ENCODE peak calls at places on chromosome 12, in ten cellular contexts. X, R, E, Z, M, Q, F, D, H and S are unnamed samples.

GRCh38 chr12:57753938-57754337 is 965 bp upstream of the MARCHF9 start:
- DNase-seq in X (no peak), R (no peak), E (no peak), Z (no peak), M (no peak), Q (no peak), F (no peak), D (no peak), H (no peak), S (no peak)

GRCh38 chr12:9810721-9811120 is 16.6 kb upstream of the KLRF1 start:
- DNase-seq in X (no peak), R (no peak), E (no peak), Z (no peak), M (no peak), Q (no peak), F (no peak), D (no peak), H (no peak), S (no peak)

GRCh38 chr12:108564724-108565123 is 2.3 kb downstream of the ISCU start:
- DNase-seq in X (no peak), R (no peak), E (no peak), Z (no peak), M (no peak), Q (no peak), F (no peak), D (no peak), H (no peak), S (no peak)

GRCh38 chr12:53223391-53224267 is 8.4 kb downstream of the RARG start:
- DNase-seq in X (peak; percentile 31), R (no peak), E (peak; percentile 79), Z (peak; percentile 46), M (peak; percentile 75), Q (no peak), F (no peak), D (no peak), H (no peak), S (no peak)

GRCh38 chr12:89346741-89347324 is 5.5 kb downstream of the DUSP6 start:
- DNase-seq in X (peak; percentile 28), R (no peak), E (peak; percentile 92), Z (peak; percentile 95), M (peak; percentile 70), Q (no peak), F (no peak), D (no peak), H (no peak), S (peak; percentile 3)

GRCh38 chr12:82440885-82441284 is 82.6 kb downstream of the METTL25 start:
- DNase-seq in X (no peak), R (no peak), E (no peak), Z (no peak), M (no peak), Q (no peak), F (no peak), D (no peak), H (no peak), S (no peak)

GRCh38 chr12:41419151-41419893 is 231.2 kb downstream of the PDZRN4 start:
- DNase-seq in X (no peak), R (no peak), E (no peak), Z (no peak), M (no peak), Q (no peak), F (no peak), D (no peak), H (no peak), S (no peak)

GRCh38 chr12:53078425-53079225 is 565 bp downstream of the SPRYD3 start:
- DNase-seq in X (no peak), R (no peak), E (no peak), Z (no peak), M (no peak), Q (no peak), F (peak; percentile 68), D (no peak), H (no peak), S (no peak)

GRCh38 chr12:4518106-4518728 is 20.5 kb upstream of the RAD51AP1 start:
- DNase-seq in X (no peak), R (no peak), E (peak; percentile 56), Z (no peak), M (no peak), Q (no peak), F (no peak), D (no peak), H (no peak), S (no peak)

GRCh38 chr12:77648716-77649115 is 182.0 kb upstream of the NAV3 start:
- DNase-seq in X (no peak), R (no peak), E (no peak), Z (no peak), M (no peak), Q (no peak), F (no peak), D (no peak), H (no peak), S (no peak)

GRCh38 chr12:93441111-93441616 is 583 bp downstream of the UBE2N start:
- DNase-seq in X (peak; percentile 4), R (peak; percentile 32), E (peak; percentile 21), Z (peak; percentile 31), M (peak; percentile 39), Q (peak; percentile 41), F (peak; percentile 68), D (no peak), H (peak; percentile 76), S (peak; percentile 59)

GRCh38 chr12:68222336-68222735 is 3.3 kb downstream of the IL26 start:
- DNase-seq in X (no peak), R (no peak), E (peak; percentile 76), Z (no peak), M (peak; percentile 42), Q (no peak), F (no peak), D (no peak), H (no peak), S (no peak)

GRCh38 chr12:25903603-25904245 is 54.8 kb upstream of the RASSF8 start:
- DNase-seq in X (no peak), R (no peak), E (peak; percentile 3), Z (no peak), M (no peak), Q (no peak), F (no peak), D (no peak), H (no peak), S (no peak)

GRCh38 chr12:121781751-121782615 is 11.5 kb downstream of the RHOF start:
- DNase-seq in X (no peak), R (no peak), E (no peak), Z (no peak), M (no peak), Q (peak; percentile 43), F (peak; percentile 48), D (no peak), H (no peak), S (peak; percentile 77)

GRCh38 chr12:56716458-56716857 is 8.6 kb downstream of the NACA start:
- DNase-seq in X (no peak), R (no peak), E (no peak), Z (no peak), M (no peak), Q (no peak), F (no peak), D (no peak), H (no peak), S (no peak)

GRCh38 chr12:56716933-56717880 is 7.9 kb downstream of the NACA start:
- DNase-seq in X (no peak), R (no peak), E (no peak), Z (no peak), M (no peak), Q (no peak), F (no peak), D (no peak), H (no peak), S (no peak)

GRCh38 chr12:56718167-56718566 is 6.9 kb downstream of the NACA start:
- DNase-seq in X (no peak), R (no peak), E (no peak), Z (no peak), M (no peak), Q (no peak), F (no peak), D (no peak), H (no peak), S (peak; percentile 37)

GRCh38 chr12:56714431-56714929 is 10.6 kb downstream of the NACA start:
- DNase-seq in X (no peak), R (no peak), E (no peak), Z (no peak), M (no peak), Q (no peak), F (no peak), D (no peak), H (no peak), S (no peak)

GRCh38 chr12:56715798-56716197 is 9.3 kb downstream of the NACA start:
- DNase-seq in X (no peak), R (no peak), E (no peak), Z (no peak), M (no peak), Q (no peak), F (no peak), D (no peak), H (no peak), S (no peak)
- H3K36me3 ChIP-seq in X (peaks cover 22% of the 10 kb centered on the region), R (peaks cover 12% of the 10 kb centered on the region), E (peaks cover 38% of the 10 kb centered on the region), Z (peaks cover 30% of the 10 kb centered on the region), M (peaks cover 20% of the 10 kb centered on the region), Q (peaks cover 69% of the 10 kb centered on the region), F (peaks cover 95% of the 10 kb centered on the region), D (no peaks in the 10 kb centered on the region), H (peaks cover 18% of the 10 kb centered on the region), S (peaks cover 21% of the 10 kb centered on the region)

GRCh38 chr12:21634245-21634644 is 23.4 kb downstream of the LDHB start:
- DNase-seq in X (no peak), R (no peak), E (no peak), Z (no peak), M (no peak), Q (no peak), F (no peak), D (no peak), H (no peak), S (no peak)
- H3K36me3 ChIP-seq in X (peaks cover 3% of the 10 kb centered on the region), R (no peaks in the 10 kb centered on the region), E (peaks cover 48% of the 10 kb centered on the region), Z (peaks cover 32% of the 10 kb centered on the region), M (peaks cover 6% of the 10 kb centered on the region), Q (peaks cover 55% of the 10 kb centered on the region), F (peaks cover 88% of the 10 kb centered on the region), D (no peaks in the 10 kb centered on the region), H (no peaks in the 10 kb centered on the region), S (peaks cover 7% of the 10 kb centered on the region)

DNA sequence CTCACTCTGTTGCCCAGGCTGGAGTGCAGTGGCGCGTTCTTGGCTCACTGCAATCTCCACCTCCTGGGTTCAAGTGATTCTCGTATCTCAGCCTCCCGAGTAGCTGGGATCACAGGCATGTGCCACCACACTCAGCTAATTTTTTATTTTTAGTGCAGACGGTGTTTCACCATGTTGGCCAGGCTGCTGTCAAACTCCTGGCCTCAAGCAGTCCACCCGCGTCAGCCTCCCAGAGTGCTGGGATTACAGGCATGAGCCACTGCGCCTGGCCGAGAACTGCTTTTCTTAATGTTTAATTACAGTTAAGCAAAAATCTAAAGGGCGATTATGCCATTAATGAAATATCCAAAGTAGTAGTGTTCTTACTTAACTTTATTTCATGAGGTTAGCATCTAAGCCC is 13.6 kb downstream of the YARS2 start:
- DNase-seq in X (no peak), R (no peak), E (no peak), Z (no peak), M (no peak), Q (no peak), F (no peak), D (no peak), H (no peak), S (no peak)
- H3K36me3 ChIP-seq in X (peaks cover 17% of the 10 kb centered on the region), R (peaks cover 3% of the 10 kb centered on the region), E (peaks cover 59% of the 10 kb centered on the region), Z (peaks cover 35% of the 10 kb centered on the region), M (peaks cover 3% of the 10 kb centered on the region), Q (peaks cover 83% of the 10 kb centered on the region), F (peaks cover 98% of the 10 kb centered on the region), D (peaks cover 3% of the 10 kb centered on the region), H (peaks cover 4% of the 10 kb centered on the region), S (peaks cover 2% of the 10 kb centered on the region)

DNA sequence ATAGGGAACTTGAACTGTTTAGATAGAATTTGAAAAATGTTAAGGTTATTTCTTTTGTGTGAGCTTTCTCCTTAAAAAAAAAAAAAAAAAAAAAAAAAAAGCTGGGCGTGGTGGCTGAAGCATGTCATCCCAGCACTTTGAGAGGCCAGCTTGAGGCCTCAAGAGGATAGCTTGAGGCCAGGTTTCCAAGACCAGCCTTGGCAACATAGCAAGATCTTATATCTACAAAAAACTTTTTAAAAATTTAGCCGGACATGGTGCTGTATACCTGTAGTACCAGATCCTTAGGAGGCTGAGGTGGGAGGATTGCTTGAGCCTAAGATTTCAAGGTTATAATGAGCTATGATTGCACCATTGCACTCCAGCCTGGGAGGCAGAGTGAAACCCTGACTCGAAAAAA is 14.2 kb downstream of the CMAS start:
- DNase-seq in X (no peak), R (no peak), E (no peak), Z (no peak), M (no peak), Q (no peak), F (no peak), D (no peak), H (no peak), S (no peak)
- H3K36me3 ChIP-seq in X (no peaks in the 10 kb centered on the region), R (no peaks in the 10 kb centered on the region), E (peaks cover 46% of the 10 kb centered on the region), Z (peaks cover 23% of the 10 kb centered on the region), M (no peaks in the 10 kb centered on the region), Q (peaks cover 76% of the 10 kb centered on the region), F (peaks cover 79% of the 10 kb centered on the region), D (no peaks in the 10 kb centered on the region), H (no peaks in the 10 kb centered on the region), S (no peaks in the 10 kb centered on the region)